ENCODE peak calls at places on chromosome 4, in four cellular contexts. P is H1, R is HepG2, N is GM12878. X is an unnamed sample.
A peak's percentile ranks its signal among the peaks of the same experiment; 100 is the strongest.

GRCh38 chr4:1055721-1056590 is 44.5 kb downstream of the FGFRL1 start:
- DNase-seq in P (no peak), R (no peak), N (no peak), X (no peak)

GRCh38 chr4:108561086-108561485 is 59.3 kb upstream of the RPL34 start:
- DNase-seq in P (no peak), R (no peak), N (no peak), X (no peak)

GRCh38 chr4:146640459-146641061 is 1.9 kb downstream of the POU4F2 start:
- DNase-seq in P (no peak), R (no peak), N (no peak), X (no peak)

GRCh38 chr4:73445383-73446335 is 9.6 kb downstream of the AFP start:
- DNase-seq in P (no peak), R (no peak), N (no peak), X (no peak)

GRCh38 chr4:174136013-174136412 is 147.5 kb downstream of the FBXO8 start:
- DNase-seq in P (no peak), R (no peak), N (no peak), X (no peak)

GRCh38 chr4:16969696-16970135 is 71.3 kb upstream of the LDB2 start:
- DNase-seq in P (no peak), R (peak; percentile 50), N (no peak), X (no peak)

GRCh38 chr4:102343964-102344519 is 1.2 kb downstream of the SLC39A8 start:
- DNase-seq in P (no peak), R (no peak), N (peak; percentile 21), X (no peak)

GRCh38 chr4:122712782-122713181 is 19.7 kb upstream of the BBS12 start:
- DNase-seq in P (no peak), R (no peak), N (no peak), X (no peak)

GRCh38 chr4:120466429-120466828 is 399.8 kb upstream of the MAD2L1 start:
- DNase-seq in P (peak; percentile 31), R (no peak), N (no peak), X (peak; percentile 22)

GRCh38 chr4:26197018-26197779 is 123.6 kb upstream of the RBPJ start:
- DNase-seq in P (no peak), R (no peak), N (peak; percentile 89), X (no peak)

GRCh38 chr4:105989411-105990242 is 94.4 kb downstream of the NPNT start:
- DNase-seq in P (no peak), R (no peak), N (no peak), X (no peak)

GRCh38 chr4:3300198-3300671 is 7.4 kb downstream of the RGS12 start:
- DNase-seq in P (no peak), R (no peak), N (no peak), X (no peak)
- TF ChIP-seq SP1 in P (no peak), R (no peak), N (no peak), X (no peak)

GRCh38 chr4:3179126-3179706 is 69.7 kb upstream of the MSANTD1 start:
- DNase-seq in P (no peak), R (peak; percentile 64), N (no peak), X (no peak)
- TF ChIP-seq SUZ12 in P (no peak), R (no peak), N (no peak), X (no peak)

DNA sequence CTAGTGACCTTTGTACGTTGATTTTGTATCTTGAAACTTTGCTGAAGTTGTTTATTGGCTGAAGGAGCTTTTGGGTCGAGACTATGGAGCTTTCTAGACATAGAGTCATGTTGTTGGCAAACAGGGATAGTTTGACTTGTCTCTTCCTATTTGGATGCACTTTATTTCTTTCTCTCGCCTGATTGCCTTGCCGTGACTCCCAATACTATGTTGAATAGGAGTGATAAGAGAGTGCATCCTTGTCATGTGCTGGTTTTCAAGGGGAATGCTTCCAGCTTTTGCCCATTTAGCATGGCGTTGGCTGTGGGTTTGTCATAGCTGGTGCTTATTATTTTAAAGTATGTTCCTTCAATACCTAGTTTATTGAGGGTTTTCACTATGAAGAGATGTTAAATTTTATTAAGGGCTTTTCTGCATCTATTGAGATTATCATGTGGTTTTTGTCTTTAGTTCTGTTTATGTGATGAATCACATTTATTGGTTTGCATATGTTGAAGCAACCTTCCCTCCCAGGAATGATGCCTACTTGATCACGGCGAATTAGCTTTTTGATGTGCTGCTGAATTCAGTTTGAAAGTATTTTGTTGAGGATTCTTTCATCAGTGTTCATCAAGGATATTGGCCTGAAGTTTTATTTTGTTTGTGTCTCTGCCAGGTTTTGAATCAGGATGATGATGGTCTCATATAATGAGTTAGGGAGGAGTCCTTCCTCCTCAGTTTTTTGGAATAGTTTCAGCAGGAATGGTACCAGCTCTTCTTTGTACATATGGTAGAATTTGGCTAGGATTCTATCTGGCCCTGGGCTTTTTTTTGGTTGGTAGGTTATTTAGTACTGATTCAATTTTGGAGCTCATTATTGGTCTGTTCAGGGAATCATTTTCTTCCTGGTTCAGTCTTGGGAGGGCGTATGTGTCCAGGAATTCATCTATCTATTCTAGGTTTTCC is 72.9 kb upstream of the BOD1L1 start:
- DNase-seq in P (no peak), R (no peak), N (no peak), X (no peak)
- TF ChIP-seq SP1 in P (no peak), R (no peak), N (no peak), X (no peak)

GRCh38 chr4:183256756-183257385 is 63.2 kb downstream of the CLDN22 start:
- DNase-seq in P (no peak), R (peak; percentile 40), N (no peak), X (peak; percentile 57)
- TF ChIP-seq SUZ12 in P (no peak), R (no peak), N (no peak), X (no peak)

GRCh38 chr4:176489001-176489400 is 169.2 kb downstream of the SPCS3 start:
- DNase-seq in P (no peak), R (no peak), N (no peak), X (no peak)

GRCh38 chr4:176492648-176493302 is 173.0 kb downstream of the SPCS3 start:
- DNase-seq in P (no peak), R (no peak), N (peak; percentile 77), X (no peak)
- TF ChIP-seq SP1 in P (no peak), R (no peak), N (peak; percentile 18), X (no peak)

DNA sequence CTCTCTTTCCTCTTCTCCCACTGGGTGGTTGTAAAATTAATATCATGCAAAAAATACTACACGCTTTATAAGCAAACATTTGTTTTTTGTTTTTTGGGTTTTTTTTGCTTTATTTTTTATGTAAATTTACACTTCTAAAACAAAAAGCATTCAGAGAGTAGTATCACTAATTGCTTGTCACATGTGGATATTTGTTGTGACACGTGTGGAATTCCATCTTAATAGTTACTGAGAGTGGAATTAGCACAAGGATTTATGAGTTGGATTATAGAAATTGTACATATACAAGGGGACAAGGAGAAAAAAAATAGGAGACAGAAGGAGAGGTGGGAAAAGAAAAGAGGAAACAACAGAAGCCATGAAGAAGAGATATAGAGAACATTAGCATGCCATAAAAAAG is 98.7 kb upstream of the INTU start:
- DNase-seq in P (no peak), R (no peak), N (no peak), X (no peak)
- TF ChIP-seq SUZ12 in P (no peak), R (no peak), N (no peak), X (no peak)

GRCh38 chr4:75552452-75552851 is 3.4 kb upstream of the ODAPH start:
- DNase-seq in P (no peak), R (no peak), N (no peak), X (no peak)

GRCh38 chr4:75549019-75549418 is 6.8 kb upstream of the ODAPH start:
- DNase-seq in P (no peak), R (no peak), N (no peak), X (no peak)

GRCh38 chr4:75544870-75545269 is 11.0 kb upstream of the ODAPH start:
- DNase-seq in P (no peak), R (no peak), N (no peak), X (no peak)

GRCh38 chr4:75545526-75545925 is 10.3 kb upstream of the ODAPH start:
- DNase-seq in P (no peak), R (no peak), N (no peak), X (no peak)

GRCh38 chr4:75547647-75548387 is 8.0 kb upstream of the ODAPH start:
- DNase-seq in P (no peak), R (peak; percentile 70), N (no peak), X (no peak)
- TF ChIP-seq SP1 in P (no peak), R (no peak), N (no peak), X (no peak)